ENCODE peak calls at places on chromosomes 16 and 17, in six cellular contexts. One of them, this sample, is unnamed.

GRCh38 chr16:20610192-20610891 is 34.2 kb upstream of the ACSM2B start:
- DNase-seq in GM13976: no peak
- DNase-seq in uterus: no peak
- DNase-seq in pancreas: peak
- DNase-seq in nephron progenitor cell: no peak
- DNase-seq in Calu3: no peak
- DNase-seq in this sample: no peak

GRCh38 chr17:45256114-45256966 is 5.6 kb downstream of the SPATA32 start:
- DNase-seq in GM13976: no peak
- DNase-seq in uterus: no peak
- DNase-seq in pancreas: no peak
- DNase-seq in nephron progenitor cell: no peak
- DNase-seq in Calu3: peak
- DNase-seq in this sample: no peak

GRCh38 chr16:66460703-66461102 is 33.6 kb downstream of the BEAN1 start:
- DNase-seq in GM13976: no peak
- DNase-seq in uterus: no peak
- DNase-seq in pancreas: no peak
- DNase-seq in nephron progenitor cell: no peak
- DNase-seq in Calu3: no peak
- DNase-seq in this sample: no peak

GRCh38 chr17:60139438-60140285 is 10.1 kb upstream of the CA4 start:
- DNase-seq in GM13976: peak
- DNase-seq in uterus: peak
- DNase-seq in pancreas: peak
- DNase-seq in nephron progenitor cell: peak
- DNase-seq in Calu3: no peak
- DNase-seq in this sample: peak

GRCh38 chr16:72925631-72925979 is 122.3 kb downstream of the ZFHX3 start:
- DNase-seq in GM13976: no peak
- DNase-seq in uterus: no peak
- DNase-seq in pancreas: no peak
- DNase-seq in nephron progenitor cell: no peak
- DNase-seq in Calu3: no peak
- DNase-seq in this sample: no peak

GRCh38 chr17:78944956-78945355 is 19.8 kb upstream of the TIMP2 start:
- DNase-seq in GM13976: no peak
- DNase-seq in uterus: no peak
- DNase-seq in pancreas: no peak
- DNase-seq in nephron progenitor cell: no peak
- DNase-seq in Calu3: no peak
- DNase-seq in this sample: no peak

GRCh38 chr16:12545792-12546342 is 257.8 kb downstream of the CPPED1 start:
- DNase-seq in GM13976: no peak
- DNase-seq in uterus: no peak
- DNase-seq in pancreas: no peak
- DNase-seq in nephron progenitor cell: no peak
- DNase-seq in Calu3: no peak
- DNase-seq in this sample: no peak

GRCh38 chr17:49224198-49224996 is 6.2 kb downstream of the PHOSPHO1 start:
- DNase-seq in GM13976: no peak
- DNase-seq in uterus: no peak
- DNase-seq in pancreas: peak
- DNase-seq in nephron progenitor cell: peak
- DNase-seq in Calu3: peak
- DNase-seq in this sample: peak

GRCh38 chr16:1193143-1193824 is 31.8 kb downstream of the TPSG1 start:
- DNase-seq in GM13976: no peak
- DNase-seq in uterus: no peak
- DNase-seq in pancreas: no peak
- DNase-seq in nephron progenitor cell: no peak
- DNase-seq in Calu3: peak
- DNase-seq in this sample: no peak

GRCh38 chr17:69434164-69434579 is 19.7 kb downstream of the MAP2K6 start:
- DNase-seq in GM13976: no peak
- DNase-seq in uterus: no peak
- DNase-seq in pancreas: no peak
- DNase-seq in nephron progenitor cell: no peak
- DNase-seq in Calu3: peak
- DNase-seq in this sample: no peak

GRCh38 chr16:5867250-5867649 is 769.7 kb upstream of the EEF2KMT start:
- DNase-seq in GM13976: no peak
- DNase-seq in uterus: no peak
- DNase-seq in pancreas: no peak
- DNase-seq in nephron progenitor cell: no peak
- DNase-seq in Calu3: no peak
- DNase-seq in this sample: no peak

GRCh38 chr17:29331330-29331729 is 37.4 kb upstream of the NUFIP2 start:
- DNase-seq in GM13976: no peak
- DNase-seq in uterus: no peak
- DNase-seq in pancreas: no peak
- DNase-seq in nephron progenitor cell: no peak
- DNase-seq in Calu3: no peak
- DNase-seq in this sample: no peak

GRCh38 chr16:28210979-28211505 is 723 bp downstream of the XPO6 start:
- DNase-seq in GM13976: peak
- DNase-seq in uterus: peak
- DNase-seq in pancreas: peak
- DNase-seq in nephron progenitor cell: peak
- DNase-seq in Calu3: peak
- DNase-seq in this sample: peak

GRCh38 chr16:89633064-89633631 is 19.7 kb downstream of the DPEP1 start:
- DNase-seq in GM13976: no peak
- DNase-seq in uterus: no peak
- DNase-seq in pancreas: no peak
- DNase-seq in nephron progenitor cell: no peak
- DNase-seq in Calu3: peak
- DNase-seq in this sample: no peak

GRCh38 chr16:8921626-8921984 is 39.5 kb downstream of the LITAFD start:
- DNase-seq in GM13976: no peak
- DNase-seq in uterus: no peak
- DNase-seq in pancreas: no peak
- DNase-seq in nephron progenitor cell: no peak
- DNase-seq in Calu3: no peak
- DNase-seq in this sample: no peak

GRCh38 chr17:37802061-37802460 is 57.2 kb upstream of the HNF1B start:
- DNase-seq in GM13976: no peak
- DNase-seq in uterus: no peak
- DNase-seq in pancreas: no peak
- DNase-seq in nephron progenitor cell: no peak
- DNase-seq in Calu3: no peak
- DNase-seq in this sample: no peak

GRCh38 chr17:33200116-33200515 is 93.0 kb downstream of the ASIC2 start:
- DNase-seq in GM13976: no peak
- DNase-seq in uterus: peak
- DNase-seq in pancreas: no peak
- DNase-seq in nephron progenitor cell: no peak
- DNase-seq in Calu3: no peak
- DNase-seq in this sample: no peak

GRCh38 chr16:10356870-10357842 is 28.7 kb upstream of the ATF7IP2 start:
- DNase-seq in GM13976: no peak
- DNase-seq in uterus: no peak
- DNase-seq in pancreas: no peak
- DNase-seq in nephron progenitor cell: no peak
- DNase-seq in Calu3: peak
- DNase-seq in this sample: no peak

GRCh38 chr16:77657016-77657415 is 65.3 kb upstream of the NUDT7 start:
- DNase-seq in GM13976: no peak
- DNase-seq in uterus: no peak
- DNase-seq in pancreas: no peak
- DNase-seq in nephron progenitor cell: no peak
- DNase-seq in Calu3: no peak
- DNase-seq in this sample: no peak

GRCh38 chr17:52465407-52465806 is 306.9 kb upstream of the CA10 start:
- DNase-seq in GM13976: no peak
- DNase-seq in uterus: no peak
- DNase-seq in pancreas: no peak
- DNase-seq in nephron progenitor cell: no peak
- DNase-seq in Calu3: no peak
- DNase-seq in this sample: no peak

DNA sequence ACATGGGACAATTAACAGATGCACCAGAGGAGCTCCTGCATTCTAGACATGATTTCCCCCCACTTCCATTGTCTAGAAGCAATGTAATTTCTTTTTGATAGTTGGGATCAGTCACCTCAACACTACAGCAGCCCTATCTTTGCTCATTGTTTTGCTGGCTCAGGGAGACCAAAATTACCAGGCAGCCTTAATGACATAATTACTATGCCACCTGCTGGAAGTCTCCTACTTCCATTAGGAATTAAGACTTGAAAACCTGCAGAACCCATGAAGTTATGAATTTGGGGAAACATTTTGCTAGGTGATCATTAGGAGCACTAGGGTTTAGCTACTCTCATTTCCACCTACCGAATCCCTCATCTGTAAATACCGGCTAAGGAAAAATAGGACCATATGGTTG is 312.0 kb upstream of the CA10 start:
- DNase-seq in GM13976: no peak
- DNase-seq in uterus: no peak
- DNase-seq in pancreas: no peak
- DNase-seq in nephron progenitor cell: no peak
- DNase-seq in Calu3: no peak
- DNase-seq in this sample: no peak
- TF ChIP-seq CTCF in GM13976: no peak
- TF ChIP-seq CTCF in uterus: no peak
- TF ChIP-seq CTCF in pancreas: no peak
- TF ChIP-seq CTCF in nephron progenitor cell: no peak
- TF ChIP-seq CTCF in Calu3: no peak
- TF ChIP-seq CTCF in this sample: no peak

DNA sequence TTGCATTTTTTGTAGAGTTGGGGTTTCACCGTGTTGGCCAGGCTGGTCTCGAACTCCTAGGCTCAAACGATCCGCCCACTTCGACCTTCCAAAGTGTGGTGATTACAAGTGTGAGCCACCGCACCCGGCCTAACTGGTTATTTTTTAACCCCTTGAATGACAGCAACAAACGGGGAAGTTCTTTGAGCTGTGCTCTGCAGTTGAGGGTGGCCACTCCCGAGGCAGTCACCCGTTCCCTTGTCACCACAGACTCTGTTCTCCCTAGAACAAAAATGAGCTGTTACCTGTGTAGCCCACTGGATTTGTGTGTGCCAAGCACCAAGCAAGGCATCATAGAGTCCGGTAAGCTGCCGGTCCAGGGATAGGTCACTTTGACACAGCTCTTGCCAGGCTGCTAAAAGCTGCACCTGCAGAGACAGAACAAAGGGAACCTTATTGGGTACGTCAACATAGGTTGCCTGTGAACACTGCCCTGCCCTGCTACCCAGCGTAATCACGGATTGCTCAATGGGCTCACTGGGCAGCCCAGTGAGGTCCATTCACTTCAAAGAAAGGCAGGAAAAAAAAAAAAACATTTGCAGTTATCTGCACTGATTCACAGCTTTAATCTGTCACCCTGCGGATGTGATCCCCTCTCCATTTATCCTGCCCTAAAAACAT is 19.6 kb downstream of the COG7 start:
- DNase-seq in GM13976: no peak
- DNase-seq in uterus: no peak
- DNase-seq in pancreas: no peak
- DNase-seq in nephron progenitor cell: no peak
- DNase-seq in Calu3: no peak
- DNase-seq in this sample: no peak
- TF ChIP-seq CTCF in GM13976: no peak
- TF ChIP-seq CTCF in uterus: no peak
- TF ChIP-seq CTCF in pancreas: no peak
- TF ChIP-seq CTCF in nephron progenitor cell: no peak
- TF ChIP-seq CTCF in Calu3: no peak
- TF ChIP-seq CTCF in this sample: no peak

GRCh38 chr16:64654137-64654652 is 467.7 kb downstream of the CDH11 start:
- DNase-seq in GM13976: no peak
- DNase-seq in uterus: no peak
- DNase-seq in pancreas: no peak
- DNase-seq in nephron progenitor cell: no peak
- DNase-seq in Calu3: no peak
- DNase-seq in this sample: no peak
- TF ChIP-seq CTCF in GM13976: no peak
- TF ChIP-seq CTCF in uterus: no peak
- TF ChIP-seq CTCF in pancreas: no peak
- TF ChIP-seq CTCF in nephron progenitor cell: no peak
- TF ChIP-seq CTCF in Calu3: no peak
- TF ChIP-seq CTCF in this sample: no peak

GRCh38 chr17:67853703-67854102 is 28.4 kb downstream of the BPTF start:
- DNase-seq in GM13976: no peak
- DNase-seq in uterus: no peak
- DNase-seq in pancreas: no peak
- DNase-seq in nephron progenitor cell: no peak
- DNase-seq in Calu3: no peak
- DNase-seq in this sample: no peak
- TF ChIP-seq CTCF in GM13976: no peak
- TF ChIP-seq CTCF in uterus: no peak
- TF ChIP-seq CTCF in pancreas: no peak
- TF ChIP-seq CTCF in nephron progenitor cell: no peak
- TF ChIP-seq CTCF in Calu3: no peak
- TF ChIP-seq CTCF in this sample: no peak

GRCh38 chr16:87575027-87575804 is 27.1 kb upstream of the JPH3 start:
- DNase-seq in GM13976: no peak
- DNase-seq in uterus: no peak
- DNase-seq in pancreas: no peak
- DNase-seq in nephron progenitor cell: peak
- DNase-seq in Calu3: no peak
- DNase-seq in this sample: peak
- TF ChIP-seq CTCF in GM13976: no peak
- TF ChIP-seq CTCF in uterus: no peak
- TF ChIP-seq CTCF in pancreas: no peak
- TF ChIP-seq CTCF in nephron progenitor cell: peak
- TF ChIP-seq CTCF in Calu3: no peak
- TF ChIP-seq CTCF in this sample: no peak

GRCh38 chr16:85824161-85825135 is 25.0 kb downstream of the COX4I1 start:
- DNase-seq in GM13976: peak
- DNase-seq in uterus: no peak
- DNase-seq in pancreas: no peak
- DNase-seq in nephron progenitor cell: no peak
- DNase-seq in Calu3: no peak
- DNase-seq in this sample: no peak

GRCh38 chr16:85823328-85823920 is 23.9 kb downstream of the COX4I1 start:
- DNase-seq in GM13976: no peak
- DNase-seq in uterus: no peak
- DNase-seq in pancreas: no peak
- DNase-seq in nephron progenitor cell: no peak
- DNase-seq in Calu3: no peak
- DNase-seq in this sample: no peak

GRCh38 chr16:85828166-85828565 is 28.7 kb downstream of the COX4I1 start:
- DNase-seq in GM13976: no peak
- DNase-seq in uterus: no peak
- DNase-seq in pancreas: no peak
- DNase-seq in nephron progenitor cell: no peak
- DNase-seq in Calu3: no peak
- DNase-seq in this sample: no peak

GRCh38 chr16:85826686-85827247 is 27.3 kb downstream of the COX4I1 start:
- DNase-seq in GM13976: no peak
- DNase-seq in uterus: no peak
- DNase-seq in pancreas: no peak
- DNase-seq in nephron progenitor cell: no peak
- DNase-seq in Calu3: no peak
- DNase-seq in this sample: no peak

GRCh38 chr16:85825326-85825725 is 25.8 kb downstream of the COX4I1 start:
- DNase-seq in GM13976: no peak
- DNase-seq in uterus: no peak
- DNase-seq in pancreas: no peak
- DNase-seq in nephron progenitor cell: no peak
- DNase-seq in Calu3: no peak
- DNase-seq in this sample: no peak
- TF ChIP-seq CTCF in GM13976: peak
- TF ChIP-seq CTCF in uterus: no peak
- TF ChIP-seq CTCF in pancreas: no peak
- TF ChIP-seq CTCF in nephron progenitor cell: no peak
- TF ChIP-seq CTCF in Calu3: peak
- TF ChIP-seq CTCF in this sample: peak

GRCh38 chr16:2429771-2430663 is 770 bp downstream of the CCNF start:
- DNase-seq in GM13976: peak
- DNase-seq in uterus: no peak
- DNase-seq in pancreas: no peak
- DNase-seq in nephron progenitor cell: peak
- DNase-seq in Calu3: peak
- DNase-seq in this sample: peak
- TF ChIP-seq CTCF in GM13976: peak
- TF ChIP-seq CTCF in uterus: no peak
- TF ChIP-seq CTCF in pancreas: no peak
- TF ChIP-seq CTCF in nephron progenitor cell: no peak
- TF ChIP-seq CTCF in Calu3: no peak
- TF ChIP-seq CTCF in this sample: no peak